ENCODE peak calls at places on chromosomes 16 and 17, in seven cellular contexts. Y is cardiac muscle cell; T is endothelial cell of umbilical vein; F is effector memory CD4-positive, alpha-beta T cell; N is OCI-LY7; S is body of pancreas; Q is psoas muscle. B is an unnamed sample. For H3K4me1, the result is how much of the 10 kb centered on the place peaks cover.

GRCh38 chr17:27816946-27817345 is 16.6 kb upstream of the NOS2 start:
- DNase-seq in Y (no peak), T (peak), F (no peak), N (no peak), S (no peak), Q (no peak), B (no peak)

GRCh38 chr16:24896439-24896838 is 50.7 kb downstream of the SLC5A11 start:
- DNase-seq in Y (no peak), T (no peak), F (no peak), N (peak), S (no peak), Q (no peak), B (no peak)

GRCh38 chr16:56931253-56931768 is 631 bp upstream of the HERPUD1 start:
- DNase-seq in Y (no peak), T (no peak), F (no peak), N (peak), S (no peak), Q (no peak), B (no peak)

GRCh38 chr16:88798772-88799455 is 4.7 kb upstream of the CDT1 start:
- DNase-seq in Y (no peak), T (no peak), F (no peak), N (peak), S (no peak), Q (no peak), B (no peak)

GRCh38 chr16:50011707-50012106 is 13.3 kb upstream of the CNEP1R1 start:
- DNase-seq in Y (no peak), T (no peak), F (no peak), N (no peak), S (no peak), Q (no peak), B (no peak)

GRCh38 chr17:39104657-39105056 is 46.8 kb downstream of the PLXDC1 start:
- DNase-seq in Y (no peak), T (no peak), F (no peak), N (no peak), S (no peak), Q (no peak), B (no peak)

GRCh38 chr16:82772215-82772614 is 145.4 kb downstream of the CDH13 start:
- DNase-seq in Y (no peak), T (no peak), F (no peak), N (no peak), S (no peak), Q (no peak), B (no peak)

GRCh38 chr17:72075995-72076677 is 44.7 kb upstream of the SOX9 start:
- DNase-seq in Y (no peak), T (no peak), F (no peak), N (no peak), S (no peak), Q (no peak), B (no peak)

DNA sequence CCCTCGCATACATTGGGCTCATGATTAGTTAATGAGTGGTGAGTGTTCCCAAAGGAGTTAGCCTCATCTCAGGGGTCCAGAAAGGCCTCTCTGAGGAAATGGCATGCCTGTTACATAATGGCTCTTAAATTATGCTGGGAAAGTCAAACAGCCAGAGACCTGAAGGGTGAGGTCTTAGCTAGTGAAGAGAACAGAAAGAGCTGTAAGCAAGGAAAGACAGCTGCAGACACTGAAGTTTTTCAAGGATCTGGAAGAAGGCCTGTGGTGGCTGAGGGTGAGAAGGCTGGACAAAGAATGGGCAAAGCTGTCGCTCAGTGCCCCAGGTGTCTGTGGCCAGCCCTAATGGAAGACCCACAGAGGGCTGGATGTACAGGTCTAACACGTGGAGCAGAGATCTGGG is 10.4 kb downstream of the SP2 start:
- DNase-seq in Y (no peak), T (no peak), F (no peak), N (no peak), S (no peak), Q (no peak), B (no peak)
- H3K4me1 ChIP-seq in Y (under half), T (under half), F (under half), N (under half), S (under half), Q (half or more), B (under half)

DNA sequence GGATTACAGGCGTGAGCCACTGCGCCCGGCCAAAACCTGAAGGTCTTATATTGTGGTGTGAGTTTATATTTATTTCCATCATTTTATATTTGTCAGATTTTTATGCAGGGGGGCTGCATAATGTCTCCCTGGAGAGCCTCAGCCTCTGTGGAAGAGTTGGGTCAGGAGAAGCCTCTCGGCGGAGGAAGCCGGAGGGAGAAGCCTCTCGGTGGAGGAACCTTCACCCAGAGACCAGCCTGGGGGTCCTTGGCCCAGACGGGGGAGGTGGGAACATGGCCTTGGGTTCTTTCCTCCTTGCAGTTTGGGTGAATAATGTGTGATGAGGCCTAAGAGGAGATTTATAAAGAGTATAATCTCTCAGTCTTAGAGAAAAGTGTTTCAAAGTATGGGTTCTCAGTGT is 22.4 kb upstream of the ZNF750 start:
- DNase-seq in Y (no peak), T (no peak), F (no peak), N (no peak), S (no peak), Q (no peak), B (no peak)
- H3K4me1 ChIP-seq in Y (half or more), T (under half), F (half or more), N (half or more), S (under half), Q (under half), B (under half)

GRCh38 chr17:74465378-74466110 is 890 bp upstream of the CD300A start:
- DNase-seq in Y (no peak), T (no peak), F (no peak), N (no peak), S (no peak), Q (no peak), B (no peak)

GRCh38 chr17:74467221-74467951 is 952 bp downstream of the CD300A start:
- DNase-seq in Y (no peak), T (no peak), F (no peak), N (peak), S (no peak), Q (no peak), B (no peak)

GRCh38 chr17:74466785-74467158 is 338 bp downstream of the CD300A start:
- DNase-seq in Y (no peak), T (no peak), F (no peak), N (no peak), S (no peak), Q (no peak), B (no peak)

GRCh38 chr17:74464730-74465377 is 1.6 kb upstream of the CD300A start:
- DNase-seq in Y (no peak), T (no peak), F (no peak), N (no peak), S (no peak), Q (no peak), B (no peak)

GRCh38 chr17:74466111-74466784 is at the start of gene CD300A:
- DNase-seq in Y (no peak), T (no peak), F (no peak), N (peak), S (no peak), Q (peak), B (no peak)
- H3K4me1 ChIP-seq in Y (under half), T (under half), F (under half), N (half or more), S (under half), Q (under half), B (under half)

GRCh38 chr17:49590874-49591273 is 15.2 kb downstream of the NXPH3 start:
- DNase-seq in Y (no peak), T (no peak), F (no peak), N (no peak), S (no peak), Q (no peak), B (no peak)
- H3K4me1 ChIP-seq in Y (under half), T (under half), F (under half), N (under half), S (under half), Q (under half), B (under half)

GRCh38 chr17:76556759-76557367 is 17.0 kb downstream of the PRCD start:
- DNase-seq in Y (no peak), T (no peak), F (peak), N (no peak), S (no peak), Q (no peak), B (no peak)

GRCh38 chr17:76560877-76561221 is 21.0 kb downstream of the PRCD start:
- DNase-seq in Y (no peak), T (no peak), F (no peak), N (no peak), S (no peak), Q (no peak), B (no peak)

GRCh38 chr17:76560036-76560876 is 20.4 kb downstream of the PRCD start:
- DNase-seq in Y (no peak), T (no peak), F (no peak), N (no peak), S (no peak), Q (no peak), B (no peak)

GRCh38 chr17:76557368-76558209 is 17.7 kb downstream of the PRCD start:
- DNase-seq in Y (peak), T (peak), F (peak), N (peak), S (peak), Q (peak), B (peak)

DNA sequence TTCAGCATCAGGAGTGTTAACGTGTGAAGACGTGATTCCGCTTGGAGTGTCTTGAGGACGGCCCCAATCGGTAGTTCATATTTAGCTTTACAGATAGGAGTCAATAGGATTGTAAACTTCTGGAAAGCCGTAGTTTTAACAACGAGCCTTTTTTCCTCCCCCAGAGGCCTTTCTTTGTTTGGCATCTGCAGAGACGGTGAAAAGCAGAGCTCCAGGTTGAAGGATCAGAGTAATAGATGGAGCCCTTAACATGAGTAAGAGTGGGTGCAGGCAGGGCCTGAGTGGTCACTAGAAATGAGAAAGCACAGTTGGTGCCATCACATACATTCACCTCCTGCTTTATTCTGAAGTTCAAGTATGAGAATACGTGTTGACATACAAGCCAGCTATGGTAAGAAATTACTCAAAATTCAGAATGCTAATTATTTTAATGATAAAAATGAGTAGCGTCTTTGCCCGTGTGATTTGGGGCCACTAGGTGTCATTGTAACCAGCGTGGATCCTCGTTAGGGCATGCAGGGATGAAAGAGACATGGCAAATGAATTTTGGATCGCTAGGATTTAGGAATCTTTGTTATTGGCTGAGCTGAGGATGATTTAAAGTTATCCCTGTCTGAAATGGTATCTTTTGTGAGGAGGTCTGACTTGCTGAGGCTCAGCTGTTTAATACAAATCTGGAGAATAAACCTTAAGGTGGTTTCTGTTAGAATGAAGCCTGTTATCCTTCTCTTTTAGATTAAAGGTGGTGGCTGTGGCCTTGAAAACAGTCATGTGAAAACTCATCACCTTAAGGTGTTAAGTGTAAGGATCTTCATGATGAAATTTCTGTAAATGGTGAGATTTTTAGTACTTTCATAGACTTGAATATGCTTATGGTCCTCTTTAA is 18.6 kb downstream of the PRCD start:
- DNase-seq in Y (no peak), T (peak), F (no peak), N (peak), S (no peak), Q (no peak), B (no peak)
- H3K4me1 ChIP-seq in Y (under half), T (under half), F (under half), N (half or more), S (half or more), Q (half or more), B (under half)

DNA sequence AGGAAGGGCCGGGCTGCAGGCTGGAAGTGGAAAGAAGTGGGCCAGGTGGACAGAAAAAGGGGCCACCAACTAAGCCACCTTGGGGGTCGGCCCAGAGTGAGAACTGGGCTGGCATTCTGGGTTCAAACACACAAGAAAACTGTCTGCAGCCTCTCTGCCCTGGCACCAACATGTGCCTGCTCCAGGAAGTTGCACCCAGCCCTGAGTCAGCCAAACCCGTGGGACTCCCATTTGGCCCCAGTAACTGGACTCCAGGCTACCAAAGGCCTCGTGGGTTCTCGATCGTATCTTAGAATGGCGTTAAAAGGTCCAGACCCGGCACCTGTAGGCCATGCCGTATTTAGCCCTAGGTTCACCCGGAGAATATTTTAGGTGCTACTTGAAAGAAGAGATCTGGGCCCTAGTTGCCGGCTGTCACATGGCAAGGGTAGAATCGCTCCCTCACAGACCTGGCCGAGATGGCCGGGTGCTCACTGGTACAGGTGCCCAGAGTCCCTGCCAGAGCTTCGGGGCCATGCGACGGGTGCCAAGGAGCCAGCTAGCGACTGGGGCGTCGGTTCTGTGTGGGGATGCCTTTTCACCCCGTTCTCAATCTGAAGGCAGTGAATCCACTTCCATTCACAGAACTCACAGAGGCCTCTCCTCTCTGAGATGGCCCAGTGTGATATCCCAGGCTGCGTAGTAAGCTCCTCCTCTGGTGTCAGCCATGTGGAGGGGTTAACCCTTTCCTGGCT is 236.7 kb downstream of the MRTFB start:
- DNase-seq in Y (no peak), T (no peak), F (no peak), N (peak), S (peak), Q (peak), B (no peak)
- H3K4me1 ChIP-seq in Y (under half), T (under half), F (under half), N (half or more), S (half or more), Q (half or more), B (under half)

DNA sequence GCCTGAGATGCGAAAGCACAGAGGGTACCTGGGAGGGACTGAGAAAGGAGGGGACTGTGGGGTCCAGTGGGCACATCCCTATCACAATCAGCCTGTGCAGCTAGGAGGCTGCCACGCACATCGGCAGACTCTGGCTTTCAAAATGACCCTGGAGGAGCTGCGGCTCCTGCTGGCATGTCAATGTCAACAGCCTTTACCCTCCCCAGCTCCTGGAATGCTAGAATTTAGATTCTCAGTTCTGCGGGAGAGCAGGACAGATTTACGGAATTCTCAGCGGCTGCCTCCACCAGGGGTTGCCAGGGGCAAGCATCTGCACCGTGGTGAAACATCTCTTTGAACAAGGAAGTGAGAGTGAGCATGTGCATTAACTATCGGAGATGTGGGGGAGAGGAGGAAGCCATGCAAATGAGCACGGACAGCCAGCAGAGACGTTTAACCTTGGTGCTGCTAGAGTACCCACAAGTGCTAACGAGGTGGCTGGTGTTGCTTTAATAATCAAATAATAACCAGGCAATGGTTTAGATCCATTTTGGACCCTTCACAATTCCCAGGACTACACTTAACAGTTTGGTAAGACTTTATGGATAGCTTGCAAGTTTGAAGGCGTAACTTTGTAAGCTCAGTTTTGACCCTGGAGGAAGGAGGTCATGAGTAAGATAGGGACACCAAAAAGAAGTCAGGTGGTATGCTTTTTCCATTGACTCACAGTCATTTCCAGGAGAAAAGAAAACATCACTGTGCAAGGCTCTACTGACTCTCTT is 54.1 kb downstream of the XYLT1 start:
- DNase-seq in Y (peak), T (no peak), F (peak), N (peak), S (peak), Q (no peak), B (no peak)
- H3K4me1 ChIP-seq in Y (under half), T (under half), F (under half), N (half or more), S (under half), Q (under half), B (under half)

GRCh38 chr16:58127033-58127556 is 2.1 kb downstream of the CFAP20 start:
- DNase-seq in Y (peak), T (peak), F (peak), N (peak), S (peak), Q (no peak), B (no peak)

GRCh38 chr16:58128721-58129096 is 472 bp downstream of the CFAP20 start:
- DNase-seq in Y (peak), T (no peak), F (peak), N (peak), S (peak), Q (no peak), B (no peak)

GRCh38 chr16:58128181-58128631 is 975 bp downstream of the CFAP20 start:
- DNase-seq in Y (no peak), T (no peak), F (no peak), N (no peak), S (no peak), Q (no peak), B (no peak)

GRCh38 chr16:58126451-58126968 is 2.7 kb downstream of the CFAP20 start:
- DNase-seq in Y (no peak), T (no peak), F (no peak), N (no peak), S (no peak), Q (no peak), B (no peak)

GRCh38 chr16:58127634-58128033 is 1.5 kb downstream of the CFAP20 start:
- DNase-seq in Y (no peak), T (peak), F (no peak), N (peak), S (no peak), Q (no peak), B (no peak)
- H3K4me1 ChIP-seq in Y (under half), T (under half), F (under half), N (under half), S (under half), Q (under half), B (under half)

GRCh38 chr17:41437254-41437653 is 3.5 kb downstream of the KRT38 start:
- DNase-seq in Y (no peak), T (no peak), F (no peak), N (no peak), S (no peak), Q (no peak), B (no peak)
- H3K4me1 ChIP-seq in Y (under half), T (under half), F (under half), N (under half), S (under half), Q (under half), B (under half)

GRCh38 chr17:40350410-40351184 is 13.9 kb downstream of the GJD3 start:
- DNase-seq in Y (peak), T (no peak), F (no peak), N (no peak), S (no peak), Q (no peak), B (no peak)
- H3K4me1 ChIP-seq in Y (under half), T (under half), F (under half), N (under half), S (under half), Q (half or more), B (under half)